ENCODE peak calls at places on chromosomes 6 and 20, in ten cellular contexts. G is Peyer's patch, I is GM06990, D is keratinocyte, A is H7, Z is HAP-1, U is neuronal stem cell, L is pancreas, Y is ascending aorta, K is aorta. X is an unnamed sample. For H3K36me3, the result is how much of the 10 kb centered on the place peaks cover.

GRCh38 chr6:36571122-36572043 is 22.8 kb upstream of the SRSF3 start:
- DNase-seq in K (peak), D (no peak), L (no peak), A (no peak), G (no peak), Z (no peak), Y (no peak), U (no peak), I (no peak), X (no peak)

GRCh38 chr6:117615981-117616961 is 14.0 kb upstream of the GOPC start:
- DNase-seq in D (no peak), K (no peak), A (peak), Z (no peak), I (peak), U (no peak), Y (no peak), L (no peak), G (no peak), X (peak)

GRCh38 chr6:131182991-131183425 is 47.7 kb downstream of the AKAP7 start:
- DNase-seq in A (peak), K (no peak), I (peak), U (peak), D (no peak), G (no peak), Z (peak), L (no peak), Y (no peak), X (peak)

GRCh38 chr6:163720460-163721235 is 306.1 kb downstream of the QKI start:
- DNase-seq in G (no peak), D (no peak), L (no peak), Y (no peak), Z (no peak), U (no peak), A (no peak), K (no peak), I (no peak), X (no peak)

GRCh38 chr6:28980797-28981390 is 24.2 kb downstream of the ZNF311 start:
- DNase-seq in A (peak), U (peak), Z (peak), Y (no peak), L (no peak), I (peak), K (peak), G (peak), D (no peak), X (peak)

GRCh38 chr20:62062661-62063600 is 2.8 kb downstream of the TAF4 start:
- DNase-seq in D (no peak), L (no peak), Z (no peak), U (no peak), K (no peak), G (no peak), I (no peak), Y (no peak), A (peak), X (no peak)

GRCh38 chr6:56956481-56956880 is 1.6 kb downstream of the BEND6 start:
- DNase-seq in L (no peak), A (no peak), Y (no peak), D (no peak), U (no peak), I (no peak), G (no peak), K (no peak), Z (no peak), X (no peak)

GRCh38 chr6:75221107-75221506 is 15.3 kb upstream of the COL12A1 start:
- DNase-seq in G (no peak), I (no peak), K (no peak), Y (no peak), A (no peak), L (no peak), Z (no peak), D (no peak), U (no peak), X (no peak)

GRCh38 chr20:32635764-32636163 is 38.0 kb downstream of the C20orf203 start:
- DNase-seq in K (no peak), G (no peak), L (no peak), D (no peak), Y (no peak), Z (no peak), I (no peak), U (no peak), A (no peak), X (no peak)

GRCh38 chr6:137352859-137353258 is 133.7 kb upstream of the IFNGR1 start:
- DNase-seq in D (no peak), L (no peak), A (no peak), Y (no peak), K (no peak), Z (no peak), U (no peak), G (no peak), I (no peak), X (no peak)

GRCh38 chr6:42967228-42967627 is 6.7 kb downstream of the GNMT start:
- DNase-seq in Z (no peak), L (peak), G (no peak), D (no peak), K (no peak), Y (no peak), I (no peak), A (no peak), U (no peak), X (no peak)
- H3K36me3 ChIP-seq in Z (half or more), L (under half), G (under half), D (under half), K (under half), Y (under half), I (under half), A (under half), U (under half), X (under half)

GRCh38 chr6:13593103-13593502 is 18.7 kb downstream of the SIRT5 start:
- DNase-seq in I (no peak), K (no peak), L (no peak), Y (no peak), Z (no peak), A (no peak), G (no peak), U (no peak), D (no peak), X (no peak)
- H3K36me3 ChIP-seq in I (under half), K (under half), L (under half), Y (under half), Z (under half), A (under half), G (under half), U (under half), D (under half), X (under half)

GRCh38 chr6:158605266-158605878 is 39.2 kb downstream of the DYNLT1 start:
- DNase-seq in U (peak), L (no peak), K (no peak), A (peak), Y (no peak), I (no peak), G (peak), Z (peak), D (peak), X (peak)
- H3K36me3 ChIP-seq in U (under half), L (under half), K (under half), A (under half), Y (under half), I (under half), G (under half), Z (under half), D (under half), X (under half)

GRCh38 chr20:41552295-41553068 is 65.7 kb downstream of the CHD6 start:
- DNase-seq in A (no peak), G (no peak), I (no peak), Z (no peak), U (no peak), D (no peak), Y (no peak), L (no peak), K (no peak), X (no peak)
- H3K36me3 ChIP-seq in A (under half), G (under half), I (under half), Z (under half), U (under half), D (under half), Y (under half), L (under half), K (under half), X (under half)

DNA sequence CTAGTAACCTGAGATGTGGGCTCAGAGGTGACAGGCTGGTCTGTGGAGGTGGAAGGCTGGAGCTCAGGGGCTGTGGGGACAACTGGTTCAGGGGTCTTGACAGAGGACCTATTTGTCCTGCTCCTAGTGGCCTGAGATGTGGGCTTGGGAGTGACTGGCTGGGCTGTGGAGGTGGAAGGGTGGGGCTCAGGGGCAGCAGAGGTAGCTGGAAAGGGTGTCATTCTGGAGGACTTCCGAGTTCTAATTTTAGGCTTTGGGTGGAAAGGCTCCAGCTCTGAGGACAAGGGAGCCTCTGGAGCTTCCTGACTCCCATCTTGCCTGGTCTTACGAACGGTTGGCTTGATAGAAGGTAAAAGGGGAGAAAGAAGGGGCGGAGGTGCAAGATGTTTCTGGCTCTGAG is 11.5 kb downstream of the MDC1 start:
- DNase-seq in A (no peak), G (no peak), K (peak), I (no peak), D (no peak), U (no peak), Z (no peak), Y (no peak), L (no peak), X (no peak)
- H3K36me3 ChIP-seq in A (under half), G (under half), K (under half), I (under half), D (under half), U (under half), Z (half or more), Y (under half), L (under half), X (under half)

DNA sequence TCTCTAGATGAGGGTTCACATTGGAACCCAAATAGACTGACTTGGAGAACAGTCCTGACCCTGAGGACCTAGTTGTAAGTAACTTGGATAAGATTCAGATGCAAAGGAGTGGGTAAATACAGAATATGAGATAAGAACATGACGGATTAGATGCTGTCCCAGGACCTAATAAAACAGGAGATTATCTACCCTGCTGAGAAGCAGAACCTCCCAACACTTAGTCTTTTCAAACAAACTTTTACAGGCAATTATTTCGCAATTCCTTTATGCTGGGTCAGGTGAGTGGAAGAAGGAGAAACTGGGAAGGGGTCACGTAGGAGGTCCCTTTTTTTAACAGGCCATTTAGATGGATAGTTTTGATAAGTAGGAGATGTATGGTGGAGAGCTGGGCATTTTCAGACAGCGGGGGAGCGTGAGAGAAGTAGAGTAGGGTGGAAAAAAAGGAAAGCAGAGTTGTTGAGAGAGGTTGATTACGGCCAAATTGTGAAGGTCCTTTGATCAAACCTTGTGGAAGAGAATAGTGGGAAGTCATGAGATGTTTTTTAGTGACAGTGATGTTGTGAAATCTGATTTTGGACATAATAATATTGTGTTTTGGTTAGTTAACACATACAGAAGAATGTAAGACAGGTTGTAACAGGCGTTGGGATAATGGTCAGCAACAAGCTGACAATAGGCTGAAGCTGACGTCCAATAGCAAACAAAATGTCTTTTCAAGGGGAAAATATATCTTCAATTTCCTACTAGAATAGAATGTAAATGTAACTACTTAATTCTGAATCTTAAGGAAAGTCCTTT is 32.8 kb downstream of the FAM83B start:
- DNase-seq in L (no peak), G (no peak), A (no peak), U (no peak), Z (no peak), K (no peak), D (no peak), Y (no peak), I (no peak), X (no peak)
- H3K36me3 ChIP-seq in L (under half), G (under half), A (under half), U (under half), Z (under half), K (under half), D (under half), Y (under half), I (under half), X (under half)

DNA sequence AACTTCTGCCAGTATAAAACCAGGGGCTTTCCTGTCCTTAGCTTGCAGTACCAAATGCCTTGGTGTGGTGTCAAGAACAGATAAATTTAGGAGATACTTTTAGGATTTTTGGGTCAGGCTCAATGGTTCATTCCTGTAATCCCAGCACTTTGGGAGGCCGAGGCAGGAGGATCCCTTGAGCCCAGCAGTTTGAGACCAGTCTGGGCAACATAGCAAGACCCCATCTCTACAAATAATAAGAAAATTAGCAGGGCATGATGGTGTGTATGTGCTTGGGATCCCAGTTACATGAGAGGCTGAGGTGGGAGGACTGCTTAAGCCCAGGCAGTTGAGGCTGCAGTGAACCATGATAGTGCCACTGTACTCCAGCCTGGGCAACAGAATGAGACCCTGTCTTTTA is 3.2 kb upstream of the ZBTB12 start:
- DNase-seq in A (no peak), Z (no peak), D (no peak), G (no peak), Y (no peak), I (no peak), K (no peak), U (no peak), L (no peak), X (no peak)
- H3K36me3 ChIP-seq in A (under half), Z (under half), D (under half), G (under half), Y (under half), I (under half), K (under half), U (under half), L (under half), X (under half)